ENCODE peak calls at places on chromosomes 5 and 9, in eight cellular contexts. R is AG08395; B is iris pigment epithelial cell; Q is body of pancreas; T is activated naive CD8-positive, alpha-beta T cell treated with anti-CD3 and anti-CD28 coated beads, Interleukin-2, amount 50 U/mL, for 24 hours; S is renal cortical epithelial cell; N is neural crest cell; H is left ventricle myocardium inferior. J is an unnamed sample.

GRCh38 chr9:108645520-108645919 is 210.3 kb downstream of the ACTL7B start:
- DNase-seq in R (peak), B (no peak), Q (no peak), T (no peak), S (no peak), N (no peak), H (no peak), J (no peak)

GRCh38 chr9:126696091-126696763 is 82.5 kb downstream of the LMX1B start:
- DNase-seq in R (no peak), B (no peak), Q (no peak), T (no peak), S (no peak), N (no peak), H (no peak), J (no peak)

GRCh38 chr9:136765041-136765440 is 723 bp upstream of the LCN15 start:
- DNase-seq in R (no peak), B (no peak), Q (no peak), T (no peak), S (no peak), N (no peak), H (no peak), J (no peak)

GRCh38 chr5:129067745-129068144 is 26.8 kb upstream of the ISOC1 start:
- DNase-seq in R (no peak), B (no peak), Q (no peak), T (no peak), S (no peak), N (no peak), H (no peak), J (no peak)

GRCh38 chr5:30894811-30895210 is 298.7 kb upstream of the CDH6 start:
- DNase-seq in R (no peak), B (peak), Q (no peak), T (no peak), S (peak), N (no peak), H (no peak), J (no peak)

GRCh38 chr9:81490605-81491331 is 198.6 kb downstream of the TLE1 start:
- DNase-seq in R (peak), B (peak), Q (no peak), T (no peak), S (peak), N (no peak), H (no peak), J (peak)

GRCh38 chr5:62942384-62942783 is 363.8 kb downstream of the LRRC70 start:
- DNase-seq in R (no peak), B (no peak), Q (no peak), T (no peak), S (no peak), N (no peak), H (no peak), J (no peak)

GRCh38 chr5:123091258-123091987 is 2.4 kb downstream of the PRDM6 start:
- DNase-seq in R (no peak), B (no peak), Q (no peak), T (no peak), S (peak), N (no peak), H (no peak), J (peak)

GRCh38 chr5:94857119-94857518 is 238.7 kb downstream of the SLF1 start:
- DNase-seq in R (no peak), B (no peak), Q (no peak), T (no peak), S (no peak), N (no peak), H (no peak), J (peak)

GRCh38 chr5:134245101-134245604 is 19.3 kb upstream of the PPP2CA start:
- DNase-seq in R (no peak), B (peak), Q (no peak), T (no peak), S (peak), N (no peak), H (no peak), J (peak)

GRCh38 chr9:124220551-124221451 is 36.9 kb upstream of the NEK6 start:
- DNase-seq in R (peak), B (peak), Q (peak), T (no peak), S (peak), N (no peak), H (no peak), J (peak)

GRCh38 chr5:157164521-157164920 is 1.5 kb downstream of the GARIN3 start:
- DNase-seq in R (no peak), B (no peak), Q (no peak), T (no peak), S (no peak), N (no peak), H (no peak), J (no peak)

GRCh38 chr5:164302533-164303235 is 797.3 kb downstream of the MAT2B start:
- DNase-seq in R (no peak), B (peak), Q (no peak), T (no peak), S (no peak), N (no peak), H (no peak), J (peak)

J was measured in fibroblast of lung.